ENCODE peak calls at places on chromosomes 5 and 9, in seven cellular contexts. One of them, this sample, is unnamed.

GRCh38 chr5:66415208-66415607 is 181.0 kb upstream of the MAST4 start:
- DNase-seq in EL: no peak
- DNase-seq in breast epithelium: no peak
- DNase-seq in NCI-H2081: no peak
- DNase-seq in lung microvascular endothelial cell: peak
- DNase-seq in kidney epithelial cell: no peak
- DNase-seq in NCI-H748 treated with DMSO at 0.1 percent for 48 hours: no peak
- DNase-seq in this sample: no peak

GRCh38 chr5:85441853-85442252 is 1057.2 kb upstream of the EDIL3 start:
- DNase-seq in EL: no peak
- DNase-seq in breast epithelium: no peak
- DNase-seq in NCI-H2081: no peak
- DNase-seq in lung microvascular endothelial cell: no peak
- DNase-seq in kidney epithelial cell: no peak
- DNase-seq in NCI-H748 treated with DMSO at 0.1 percent for 48 hours: no peak
- DNase-seq in this sample: no peak

GRCh38 chr5:82168294-82168693 is 109.9 kb downstream of the RPS23 start:
- DNase-seq in EL: peak
- DNase-seq in breast epithelium: no peak
- DNase-seq in NCI-H2081: no peak
- DNase-seq in lung microvascular endothelial cell: no peak
- DNase-seq in kidney epithelial cell: no peak
- DNase-seq in NCI-H748 treated with DMSO at 0.1 percent for 48 hours: no peak
- DNase-seq in this sample: no peak

GRCh38 chr9:6968271-6968670 is 210.5 kb downstream of the KDM4C start:
- DNase-seq in EL: no peak
- DNase-seq in breast epithelium: no peak
- DNase-seq in NCI-H2081: no peak
- DNase-seq in lung microvascular endothelial cell: no peak
- DNase-seq in kidney epithelial cell: no peak
- DNase-seq in NCI-H748 treated with DMSO at 0.1 percent for 48 hours: no peak
- DNase-seq in this sample: no peak

GRCh38 chr5:154418344-154418820 is 27.4 kb upstream of the SAP30L start:
- DNase-seq in EL: no peak
- DNase-seq in breast epithelium: no peak
- DNase-seq in NCI-H2081: peak
- DNase-seq in lung microvascular endothelial cell: no peak
- DNase-seq in kidney epithelial cell: no peak
- DNase-seq in NCI-H748 treated with DMSO at 0.1 percent for 48 hours: no peak
- DNase-seq in this sample: no peak

GRCh38 chr5:61333351-61334223 is 1.5 kb downstream of the ZSWIM6 start:
- DNase-seq in EL: peak
- DNase-seq in breast epithelium: no peak
- DNase-seq in NCI-H2081: peak
- DNase-seq in lung microvascular endothelial cell: peak
- DNase-seq in kidney epithelial cell: no peak
- DNase-seq in NCI-H748 treated with DMSO at 0.1 percent for 48 hours: peak
- DNase-seq in this sample: peak

GRCh38 chr5:37842048-37842447 is 2.2 kb upstream of the GDNF start:
- DNase-seq in EL: no peak
- DNase-seq in breast epithelium: no peak
- DNase-seq in NCI-H2081: no peak
- DNase-seq in lung microvascular endothelial cell: no peak
- DNase-seq in kidney epithelial cell: no peak
- DNase-seq in NCI-H748 treated with DMSO at 0.1 percent for 48 hours: no peak
- DNase-seq in this sample: no peak

GRCh38 chr9:124771867-124772621 is 933 bp upstream of the NR6A1 start:
- DNase-seq in EL: peak
- DNase-seq in breast epithelium: peak
- DNase-seq in NCI-H2081: peak
- DNase-seq in lung microvascular endothelial cell: peak
- DNase-seq in kidney epithelial cell: no peak
- DNase-seq in NCI-H748 treated with DMSO at 0.1 percent for 48 hours: peak
- DNase-seq in this sample: no peak

GRCh38 chr9:86043999-86044398 is 55.4 kb downstream of the GOLM1 start:
- DNase-seq in EL: no peak
- DNase-seq in breast epithelium: no peak
- DNase-seq in NCI-H2081: no peak
- DNase-seq in lung microvascular endothelial cell: no peak
- DNase-seq in kidney epithelial cell: no peak
- DNase-seq in NCI-H748 treated with DMSO at 0.1 percent for 48 hours: no peak
- DNase-seq in this sample: no peak

GRCh38 chr9:131140550-131140949 is 15.2 kb downstream of the NUP214 start:
- DNase-seq in EL: no peak
- DNase-seq in breast epithelium: no peak
- DNase-seq in NCI-H2081: no peak
- DNase-seq in lung microvascular endothelial cell: no peak
- DNase-seq in kidney epithelial cell: no peak
- DNase-seq in NCI-H748 treated with DMSO at 0.1 percent for 48 hours: no peak
- DNase-seq in this sample: no peak

GRCh38 chr5:153496835-153497234 is 6.4 kb downstream of the GRIA1 start:
- DNase-seq in EL: peak
- DNase-seq in breast epithelium: no peak
- DNase-seq in NCI-H2081: peak
- DNase-seq in lung microvascular endothelial cell: peak
- DNase-seq in kidney epithelial cell: no peak
- DNase-seq in NCI-H748 treated with DMSO at 0.1 percent for 48 hours: no peak
- DNase-seq in this sample: no peak

GRCh38 chr9:71822455-71822854 is 54.1 kb upstream of the CEMIP2 start:
- DNase-seq in EL: no peak
- DNase-seq in breast epithelium: no peak
- DNase-seq in NCI-H2081: no peak
- DNase-seq in lung microvascular endothelial cell: no peak
- DNase-seq in kidney epithelial cell: no peak
- DNase-seq in NCI-H748 treated with DMSO at 0.1 percent for 48 hours: no peak
- DNase-seq in this sample: no peak

GRCh38 chr9:104227108-104227507 is 133.0 kb downstream of the SMC2 start:
- DNase-seq in EL: peak
- DNase-seq in breast epithelium: no peak
- DNase-seq in NCI-H2081: no peak
- DNase-seq in lung microvascular endothelial cell: no peak
- DNase-seq in kidney epithelial cell: no peak
- DNase-seq in NCI-H748 treated with DMSO at 0.1 percent for 48 hours: no peak
- DNase-seq in this sample: no peak

GRCh38 chr9:6843742-6844141 is 86.0 kb downstream of the KDM4C start:
- DNase-seq in EL: no peak
- DNase-seq in breast epithelium: no peak
- DNase-seq in NCI-H2081: no peak
- DNase-seq in lung microvascular endothelial cell: no peak
- DNase-seq in kidney epithelial cell: no peak
- DNase-seq in NCI-H748 treated with DMSO at 0.1 percent for 48 hours: no peak
- DNase-seq in this sample: no peak

GRCh38 chr5:143106175-143106574 is 297.3 kb downstream of the NR3C1 start:
- DNase-seq in EL: peak
- DNase-seq in breast epithelium: no peak
- DNase-seq in NCI-H2081: peak
- DNase-seq in lung microvascular endothelial cell: peak
- DNase-seq in kidney epithelial cell: peak
- DNase-seq in NCI-H748 treated with DMSO at 0.1 percent for 48 hours: no peak
- DNase-seq in this sample: no peak

GRCh38 chr5:113122053-113122452 is 145.5 kb downstream of the DCP2 start:
- DNase-seq in EL: peak
- DNase-seq in breast epithelium: no peak
- DNase-seq in NCI-H2081: no peak
- DNase-seq in lung microvascular endothelial cell: no peak
- DNase-seq in kidney epithelial cell: no peak
- DNase-seq in NCI-H748 treated with DMSO at 0.1 percent for 48 hours: no peak
- DNase-seq in this sample: no peak

GRCh38 chr9:4678679-4679267 is 596 bp upstream of the CDC37L1 start:
- DNase-seq in EL: peak
- DNase-seq in breast epithelium: no peak
- DNase-seq in NCI-H2081: peak
- DNase-seq in lung microvascular endothelial cell: peak
- DNase-seq in kidney epithelial cell: no peak
- DNase-seq in NCI-H748 treated with DMSO at 0.1 percent for 48 hours: peak
- DNase-seq in this sample: peak

GRCh38 chr5:179120951-179121666 is 60.9 kb downstream of the ZNF354C start:
- DNase-seq in EL: no peak
- DNase-seq in breast epithelium: no peak
- DNase-seq in NCI-H2081: no peak
- DNase-seq in lung microvascular endothelial cell: no peak
- DNase-seq in kidney epithelial cell: no peak
- DNase-seq in NCI-H748 treated with DMSO at 0.1 percent for 48 hours: no peak
- DNase-seq in this sample: no peak

GRCh38 chr5:128637031-128637430 is 99.0 kb upstream of the FBN2 start:
- DNase-seq in EL: peak
- DNase-seq in breast epithelium: no peak
- DNase-seq in NCI-H2081: no peak
- DNase-seq in lung microvascular endothelial cell: peak
- DNase-seq in kidney epithelial cell: no peak
- DNase-seq in NCI-H748 treated with DMSO at 0.1 percent for 48 hours: no peak
- DNase-seq in this sample: no peak

GRCh38 chr5:113266913-113267227 is 167.9 kb downstream of the TSSK1B start:
- DNase-seq in EL: peak
- DNase-seq in breast epithelium: peak
- DNase-seq in NCI-H2081: no peak
- DNase-seq in lung microvascular endothelial cell: no peak
- DNase-seq in kidney epithelial cell: no peak
- DNase-seq in NCI-H748 treated with DMSO at 0.1 percent for 48 hours: no peak
- DNase-seq in this sample: no peak

GRCh38 chr5:171420429-171421231 is 1.2 kb downstream of the FGF18 start:
- DNase-seq in EL: peak
- DNase-seq in breast epithelium: peak
- DNase-seq in NCI-H2081: no peak
- DNase-seq in lung microvascular endothelial cell: peak
- DNase-seq in kidney epithelial cell: no peak
- DNase-seq in NCI-H748 treated with DMSO at 0.1 percent for 48 hours: no peak
- DNase-seq in this sample: no peak

GRCh38 chr9:122125891-122126331 is 32.8 kb upstream of the TTLL11 start:
- DNase-seq in EL: peak
- DNase-seq in breast epithelium: no peak
- DNase-seq in NCI-H2081: no peak
- DNase-seq in lung microvascular endothelial cell: peak
- DNase-seq in kidney epithelial cell: no peak
- DNase-seq in NCI-H748 treated with DMSO at 0.1 percent for 48 hours: no peak
- DNase-seq in this sample: no peak

GRCh38 chr5:73201547-73202513 is 28.8 kb downstream of the TMEM174 start:
- DNase-seq in EL: peak
- DNase-seq in breast epithelium: peak
- DNase-seq in NCI-H2081: no peak
- DNase-seq in lung microvascular endothelial cell: peak
- DNase-seq in kidney epithelial cell: no peak
- DNase-seq in NCI-H748 treated with DMSO at 0.1 percent for 48 hours: no peak
- DNase-seq in this sample: no peak

GRCh38 chr5:61505281-61505680 is 173.2 kb downstream of the ZSWIM6 start:
- DNase-seq in EL: no peak
- DNase-seq in breast epithelium: no peak
- DNase-seq in NCI-H2081: no peak
- DNase-seq in lung microvascular endothelial cell: no peak
- DNase-seq in kidney epithelial cell: no peak
- DNase-seq in NCI-H748 treated with DMSO at 0.1 percent for 48 hours: no peak
- DNase-seq in this sample: no peak

This sample was measured in NCI-H2227 treated with DMSO at 0.1 percent for 48 hours.